ENCODE peak calls at places on chromosomes 11 and 22, in ten cellular contexts. J, Q, A, B, N, V, E, D, Y and X are unnamed samples.

GRCh38 chr11:70500076-70500847 is 101.9 kb downstream of the CTTN start:
- DNase-seq in N (no peak), Y (no peak), B (no peak), J (no peak), D (no peak), E (no peak), Q (no peak), A (no peak), V (no peak), X (no peak)

GRCh38 chr11:112166561-112166960 is 611 bp upstream of the TEX12 start:
- DNase-seq in B (no peak), Q (peak; percentile 86), V (no peak), E (no peak), J (no peak), D (no peak), A (no peak), N (no peak), Y (no peak), X (peak; percentile 83)

GRCh38 chr11:104163100-104164027 is 583 bp downstream of the PDGFD start:
- DNase-seq in Q (peak; percentile 28), A (peak; percentile 72), Y (no peak), D (peak; percentile 43), J (no peak), N (no peak), V (peak; percentile 9), E (peak; percentile 66), B (no peak), X (peak; percentile 27)

GRCh38 chr22:45296628-45297297 is 12.0 kb downstream of the UPK3A start:
- DNase-seq in V (peak; percentile 52), E (no peak), B (no peak), Y (no peak), Q (no peak), A (no peak), N (peak; percentile 35), J (peak; percentile 66), D (no peak), X (no peak)

GRCh38 chr11:1734571-1735081 is 15.8 kb downstream of the IFITM10 start:
- DNase-seq in J (no peak), E (no peak), V (no peak), N (no peak), B (no peak), A (no peak), D (no peak), Q (no peak), Y (no peak), X (no peak)

GRCh38 chr22:33975841-33976240 is 55.6 kb upstream of the LARGE1 start:
- DNase-seq in V (no peak), D (no peak), Y (no peak), A (no peak), J (no peak), B (no peak), N (no peak), Q (no peak), E (no peak), X (no peak)

GRCh38 chr22:45101828-45102227 is 61.9 kb upstream of the NUP50 start:
- DNase-seq in N (no peak), B (peak; percentile 60), V (peak; percentile 73), A (peak; percentile 91), D (peak; percentile 50), Q (peak; percentile 79), E (peak; percentile 85), J (peak; percentile 34), Y (no peak), X (peak; percentile 33)

GRCh38 chr11:93652161-93652597 is 9.3 kb upstream of the CEP295 start:
- DNase-seq in V (peak; percentile 41), B (peak; percentile 31), E (no peak), J (peak; percentile 43), N (peak; percentile 23), Y (no peak), Q (peak; percentile 61), A (peak; percentile 67), D (peak; percentile 61), X (peak; percentile 6)

GRCh38 chr11:93952082-93952780 is 68.9 kb upstream of the HEPHL1 start:
- DNase-seq in E (no peak), N (no peak), Y (no peak), B (no peak), J (no peak), D (no peak), Q (no peak), V (no peak), A (no peak), X (no peak)

GRCh38 chr22:31250740-31251330 is 38.7 kb downstream of the LIMK2 start:
- DNase-seq in V (no peak), E (no peak), N (no peak), Y (no peak), B (no peak), Q (peak; percentile 34), A (no peak), J (no peak), D (no peak), X (no peak)

GRCh38 chr22:37485006-37485713 is 1.0 kb downstream of the MFNG start:
- DNase-seq in Y (no peak), V (peak; percentile 75), J (peak; percentile 72), Q (no peak), D (no peak), N (peak; percentile 66), E (no peak), A (no peak), B (no peak), X (no peak)

GRCh38 chr11:1834791-1835670 is at the start of gene SYT8:
- DNase-seq in B (no peak), Q (no peak), A (no peak), Y (no peak), N (no peak), E (no peak), J (no peak), D (no peak), V (no peak), X (no peak)

GRCh38 chr11:57901756-57902155 is 121.9 kb upstream of the OR9Q1 start:
- DNase-seq in Q (no peak), B (no peak), D (no peak), N (no peak), J (no peak), Y (no peak), A (no peak), V (no peak), E (no peak), X (no peak)

GRCh38 chr11:34213366-34213765 is 107.9 kb downstream of the NAT10 start:
- DNase-seq in A (no peak), D (no peak), N (no peak), V (no peak), J (no peak), Q (peak; percentile 74), Y (no peak), E (no peak), B (no peak), X (peak; percentile 33)

GRCh38 chr11:11085580-11085979 is 227.7 kb upstream of the ZBED5 start:
- DNase-seq in D (no peak), J (no peak), E (no peak), B (no peak), N (no peak), A (no peak), V (no peak), Q (no peak), Y (no peak), X (no peak)